ENCODE peak calls at places on chromosomes 6 and 20, in seven cellular contexts. L, B, J, E, Y, H and Q are unnamed samples.

GRCh38 chr6:159929819-159930218 is 39.0 kb downstream of the MAS1 start:
- DNase-seq in L (peak; percentile 30), B (no peak), J (peak; percentile 43), E (no peak), Y (no peak), H (peak; percentile 12), Q (no peak)

GRCh38 chr6:40848038-40848437 is 191.0 kb downstream of the UNC5CL start:
- DNase-seq in L (no peak), B (no peak), J (no peak), E (peak; percentile 16), Y (no peak), H (peak; percentile 16), Q (peak; percentile 15)

GRCh38 chr20:21251278-21251677 is 51.9 kb upstream of the XRN2 start:
- DNase-seq in L (no peak), B (no peak), J (no peak), E (no peak), Y (no peak), H (no peak), Q (peak; percentile 19)

GRCh38 chr6:138428943-138429616 is 25.1 kb downstream of the HEBP2 start:
- DNase-seq in L (no peak), B (no peak), J (no peak), E (peak; percentile 77), Y (no peak), H (no peak), Q (no peak)

GRCh38 chr20:61692476-61692875 is 373.2 kb downstream of the TAF4 start:
- DNase-seq in L (no peak), B (no peak), J (no peak), E (no peak), Y (no peak), H (no peak), Q (no peak)

GRCh38 chr6:13205106-13205505 is 123.2 kb downstream of the TBC1D7 start:
- DNase-seq in L (no peak), B (no peak), J (no peak), E (no peak), Y (no peak), H (no peak), Q (no peak)

GRCh38 chr20:58467572-58468330 is 47.4 kb downstream of the APCDD1L start:
- DNase-seq in L (no peak), B (no peak), J (no peak), E (no peak), Y (no peak), H (no peak), Q (no peak)

GRCh38 chr6:85672050-85672449 is 29.4 kb upstream of the SYNCRIP start:
- DNase-seq in L (no peak), B (no peak), J (no peak), E (no peak), Y (no peak), H (no peak), Q (no peak)

GRCh38 chr6:20706293-20707165 is 172.3 kb downstream of the CDKAL1 start:
- DNase-seq in L (no peak), B (no peak), J (no peak), E (peak; percentile 73), Y (no peak), H (no peak), Q (no peak)

GRCh38 chr6:65908065-65908464 is 201.0 kb upstream of the EYS start:
- DNase-seq in L (no peak), B (no peak), J (no peak), E (no peak), Y (no peak), H (no peak), Q (no peak)

GRCh38 chr6:144379356-144379755 is 94.2 kb downstream of the UTRN start:
- DNase-seq in L (no peak), B (no peak), J (no peak), E (peak; percentile 71), Y (no peak), H (no peak), Q (no peak)

GRCh38 chr6:40817369-40817768 is 221.7 kb downstream of the UNC5CL start:
- DNase-seq in L (no peak), B (no peak), J (no peak), E (no peak), Y (no peak), H (no peak), Q (no peak)

GRCh38 chr6:37587776-37588744 is 88.4 kb upstream of the CCDC167 start:
- DNase-seq in L (no peak), B (peak; percentile 34), J (no peak), E (no peak), Y (no peak), H (no peak), Q (no peak)

GRCh38 chr20:58349586-58349985 is 39.4 kb upstream of the VAPB start:
- DNase-seq in L (no peak), B (no peak), J (no peak), E (peak; percentile 88), Y (no peak), H (no peak), Q (peak; percentile 67)

GRCh38 chr6:69974193-69974592 is 107.8 kb downstream of the COL19A1 start:
- DNase-seq in L (no peak), B (no peak), J (no peak), E (peak; percentile 11), Y (no peak), H (no peak), Q (no peak)

GRCh38 chr20:23879811-23880374 is 345 bp upstream of the CST5 start:
- DNase-seq in L (no peak), B (no peak), J (no peak), E (no peak), Y (no peak), H (no peak), Q (no peak)

GRCh38 chr20:21048841-21049273 is 57.3 kb downstream of the LINC00237 start:
- DNase-seq in L (no peak), B (peak; percentile 62), J (peak; percentile 39), E (no peak), Y (peak; percentile 77), H (peak; percentile 28), Q (peak; percentile 43)

GRCh38 chr6:68718379-68719073 is 83.4 kb downstream of the ADGRB3 start:
- DNase-seq in L (no peak), B (no peak), J (no peak), E (no peak), Y (no peak), H (no peak), Q (no peak)

GRCh38 chr20:50930139-50931047 is 844 bp downstream of the ADNP start:
- DNase-seq in L (peak; percentile 34), B (peak; percentile 64), J (peak; percentile 29), E (no peak), Y (peak; percentile 91), H (peak; percentile 26), Q (no peak)

GRCh38 chr6:110944681-110945151 is 13.8 kb upstream of the GTF3C6 start:
- DNase-seq in L (no peak), B (no peak), J (no peak), E (peak; percentile 93), Y (no peak), H (no peak), Q (peak; percentile 59)

GRCh38 chr6:100267721-100268123 is 197.0 kb downstream of the SIM1 start:
- DNase-seq in L (no peak), B (no peak), J (no peak), E (peak; percentile 28), Y (no peak), H (no peak), Q (no peak)

GRCh38 chr20:52313335-52313963 is 121.9 kb upstream of the ZFP64 start:
- DNase-seq in L (no peak), B (no peak), J (no peak), E (peak; percentile 35), Y (no peak), H (no peak), Q (no peak)

GRCh38 chr6:146914563-146915483 is 289.4 kb upstream of the STXBP5 start:
- DNase-seq in L (peak; percentile 48), B (no peak), J (no peak), E (peak; percentile 96), Y (no peak), H (no peak), Q (peak; percentile 15)

GRCh38 chr6:27605401-27606342 is 132.8 kb upstream of the ZNF184 start:
- DNase-seq in L (no peak), B (no peak), J (no peak), E (peak; percentile 59), Y (no peak), H (no peak), Q (no peak)

GRCh38 chr6:139569561-139569960 is 195.1 kb upstream of the CITED2 start:
- DNase-seq in L (no peak), B (no peak), J (no peak), E (peak; percentile 79), Y (no peak), H (no peak), Q (no peak)

GRCh38 chr6:157907651-157908050 is 74.0 kb upstream of the SYNJ2 start:
- DNase-seq in L (no peak), B (no peak), J (no peak), E (no peak), Y (no peak), H (no peak), Q (no peak)

GRCh38 chr20:51389543-51389924 is 153.0 kb downstream of the NFATC2 start:
- DNase-seq in L (no peak), B (peak; percentile 84), J (peak; percentile 65), E (no peak), Y (no peak), H (no peak), Q (no peak)

GRCh38 chr6:90469906-90470305 is 117.0 kb downstream of the MAP3K7 start:
- DNase-seq in L (peak; percentile 55), B (no peak), J (no peak), E (no peak), Y (no peak), H (no peak), Q (no peak)

GRCh38 chr6:34418367-34418766 is 7.5 kb downstream of the RPS10 start:
- DNase-seq in L (no peak), B (no peak), J (no peak), E (no peak), Y (no peak), H (no peak), Q (no peak)

GRCh38 chr6:131383421-131384411 is 189.3 kb upstream of the ARG1 start:
- DNase-seq in L (no peak), B (no peak), J (no peak), E (no peak), Y (peak; percentile 82), H (no peak), Q (no peak)

GRCh38 chr20:33419140-33419974 is 18.0 kb upstream of the CDK5RAP1 start:
- DNase-seq in L (peak; percentile 68), B (no peak), J (no peak), E (peak; percentile 49), Y (no peak), H (no peak), Q (no peak)
- TF ChIP-seq POLR2A in L (no peak), B (no peak), J (no peak), E (no peak), Y (no peak), H (no peak), Q (no peak)

GRCh38 chr20:2937902-2938301 is 64.6 kb downstream of the PTPRA start:
- DNase-seq in L (no peak), B (no peak), J (no peak), E (no peak), Y (no peak), H (no peak), Q (no peak)
- TF ChIP-seq POLR2A in L (no peak), B (no peak), J (no peak), E (no peak), Y (no peak), H (no peak), Q (no peak)

GRCh38 chr6:31795616-31796298 is at the start of gene VARS1:
- DNase-seq in L (peak; percentile 88), B (peak; percentile 97), J (peak; percentile 94), E (peak; percentile 84), Y (peak; percentile 99), H (peak; percentile 96), Q (peak; percentile 92)
- TF ChIP-seq POLR2A in L (peak; percentile 70), B (peak; percentile 79), J (no peak), E (peak; percentile 44), Y (no peak), H (peak; percentile 44), Q (peak; percentile 47)

GRCh38 chr20:62822788-62823651 is 6.2 kb downstream of the COL9A3 start:
- DNase-seq in L (no peak), B (no peak), J (peak; percentile 74), E (peak; percentile 11), Y (no peak), H (peak; percentile 85), Q (no peak)
- TF ChIP-seq POLR2A in L (no peak), B (no peak), J (no peak), E (no peak), Y (no peak), H (no peak), Q (no peak)